ENCODE peak calls at places on chromosome 2, in nine cellular contexts. M is spleen; K is activated CD4-positive, alpha-beta T cell treated with anti-CD3 and anti-CD28 coated beads, Interleukin-2, amount 10 ng/mL, durations not matched to agents 7 days and 5 days; W is anterior cingulate cortex; T is GM20000; B is fibroblast of the conjunctiva; Z is NCI-H345; N is activated naive CD8-positive, alpha-beta T cell treated with anti-CD3 and anti-CD28 coated beads for 36 hours; C is KG1. G is an unnamed sample.

GRCh38 chr2:70887550-70888229 is 48.0 kb upstream of the ATP6V1B1 start:
- DNase-seq in N (peak), W (no peak), B (no peak), C (no peak), T (peak), K (peak), Z (peak), M (no peak), G (no peak)

GRCh38 chr2:240913810-240914644 is 7.9 kb downstream of the CROCC2 start:
- DNase-seq in N (peak), C (peak), T (peak), K (peak), Z (peak), B (peak), M (peak), W (peak), G (peak)

GRCh38 chr2:106932644-106933043 is 46.7 kb upstream of the ST6GAL2 start:
- DNase-seq in N (no peak), C (no peak), K (no peak), B (no peak), Z (no peak), T (no peak), M (no peak), W (no peak), G (peak)

GRCh38 chr2:189203177-189203799 is 23.7 kb upstream of the COL5A2 start:
- DNase-seq in Z (no peak), M (no peak), T (no peak), C (no peak), B (no peak), N (no peak), W (no peak), K (no peak), G (no peak)

GRCh38 chr2:109080109-109080508 is 48.9 kb upstream of the SH3RF3 start:
- DNase-seq in W (no peak), M (peak), C (no peak), B (no peak), T (no peak), Z (no peak), N (no peak), K (no peak), G (no peak)

GRCh38 chr2:200430017-200430416 is 79.9 kb downstream of the KCTD18 start:
- DNase-seq in C (no peak), W (no peak), M (no peak), K (no peak), Z (no peak), N (no peak), B (no peak), T (no peak), G (no peak)

GRCh38 chr2:233053928-233054774 is 6.0 kb upstream of the INPP5D start:
- DNase-seq in Z (peak), N (peak), B (no peak), W (no peak), M (peak), C (no peak), K (peak), T (peak), G (peak)

GRCh38 chr2:3277748-3278520 is 99.7 kb downstream of the EIPR1 start:
- DNase-seq in Z (no peak), N (no peak), M (peak), C (no peak), B (no peak), K (no peak), T (no peak), W (no peak), G (no peak)